ENCODE peak calls at places on chromosome 1, in five cellular contexts. M, Q, G, B and C are unnamed samples.

GRCh38 chr1:25555753-25556092 is 12.3 kb downstream of the LDLRAP1 start:
- DNase-seq in M (no peak), Q (no peak), G (no peak), B (no peak), C (no peak)

GRCh38 chr1:199020904-199021303 is 382.1 kb downstream of the PTPRC start:
- DNase-seq in M (no peak), Q (no peak), G (no peak), B (no peak), C (no peak)

GRCh38 chr1:42081475-42081874 is 71.7 kb upstream of the GUCA2B start:
- DNase-seq in M (no peak), Q (no peak), G (no peak), B (no peak), C (peak; percentile 42)

GRCh38 chr1:91165033-91165654 is 143.3 kb upstream of the ZNF644 start:
- DNase-seq in M (peak; percentile 92), Q (peak; percentile 29), G (peak; percentile 53), B (peak; percentile 85), C (peak; percentile 89)

GRCh38 chr1:231233735-231234417 is 7.1 kb upstream of the GNPAT start:
- DNase-seq in M (no peak), Q (no peak), G (no peak), B (no peak), C (peak; percentile 66)

GRCh38 chr1:109365642-109366204 is 32.0 kb downstream of the SORT1 start:
- DNase-seq in M (no peak), Q (no peak), G (no peak), B (no peak), C (no peak)

GRCh38 chr1:6094801-6095505 is 49.3 kb downstream of the KCNAB2 start:
- DNase-seq in M (no peak), Q (no peak), G (no peak), B (no peak), C (no peak)

GRCh38 chr1:19390901-19391595 is 78.9 kb downstream of the SLC66A1 start:
- DNase-seq in M (peak; percentile 35), Q (no peak), G (peak; percentile 12), B (no peak), C (peak; percentile 11)

GRCh38 chr1:69244211-69244610 is 323.5 kb upstream of the LRRC7 start:
- DNase-seq in M (no peak), Q (no peak), G (no peak), B (no peak), C (no peak)

DNA sequence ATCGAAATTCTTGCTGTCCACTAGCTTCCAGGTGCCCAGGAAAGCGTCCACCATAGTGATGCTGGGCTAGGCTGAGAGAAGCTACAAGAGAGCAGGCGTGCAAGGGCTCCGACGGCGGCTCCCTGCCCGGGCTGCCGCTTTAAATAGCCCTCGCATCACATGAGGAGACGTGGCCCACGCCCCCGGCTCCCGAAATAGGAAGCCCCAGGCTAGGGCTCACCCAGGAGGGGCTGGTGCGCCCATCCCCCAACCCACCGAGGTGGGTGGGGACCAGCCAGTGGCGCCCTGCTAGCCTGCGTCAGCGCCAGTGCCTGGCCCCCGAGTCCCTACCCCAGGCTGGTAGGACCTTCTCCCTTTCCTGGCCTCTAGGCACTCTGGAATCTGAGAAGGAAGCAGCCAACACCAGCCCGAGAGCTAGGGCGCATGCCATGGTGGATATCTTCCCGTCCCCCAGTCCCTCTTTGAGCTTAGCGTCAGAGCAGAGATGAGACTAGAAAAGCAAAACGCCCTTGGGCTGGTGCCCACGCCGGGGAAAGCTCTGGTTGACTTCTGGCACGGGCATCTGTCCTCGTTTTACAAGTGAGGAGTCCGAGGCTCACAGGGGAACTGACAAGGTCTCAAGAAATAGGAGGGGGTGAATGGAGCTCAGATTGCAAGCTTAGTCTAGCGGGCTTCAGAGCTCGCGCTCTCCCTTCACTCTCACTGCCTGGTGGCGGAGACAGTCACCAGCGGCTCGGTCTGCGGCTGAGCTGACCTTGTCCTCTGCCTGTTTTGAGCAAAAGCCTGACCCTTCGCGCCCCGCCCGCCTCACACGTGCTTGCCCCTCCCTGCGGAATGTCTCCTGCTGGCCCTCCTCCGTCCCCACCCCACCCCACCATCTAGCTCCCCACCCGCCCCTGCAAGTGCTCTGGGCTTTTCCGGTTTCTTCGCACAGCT is at the start of gene FABP3:
- DNase-seq in M (peak; percentile 74), Q (no peak), G (no peak), B (peak; percentile 83), C (peak; percentile 62)
- TF ChIP-seq CTCF in M (no peak), Q (no peak), G (no peak), B (peak; percentile 42), C (no peak)

DNA sequence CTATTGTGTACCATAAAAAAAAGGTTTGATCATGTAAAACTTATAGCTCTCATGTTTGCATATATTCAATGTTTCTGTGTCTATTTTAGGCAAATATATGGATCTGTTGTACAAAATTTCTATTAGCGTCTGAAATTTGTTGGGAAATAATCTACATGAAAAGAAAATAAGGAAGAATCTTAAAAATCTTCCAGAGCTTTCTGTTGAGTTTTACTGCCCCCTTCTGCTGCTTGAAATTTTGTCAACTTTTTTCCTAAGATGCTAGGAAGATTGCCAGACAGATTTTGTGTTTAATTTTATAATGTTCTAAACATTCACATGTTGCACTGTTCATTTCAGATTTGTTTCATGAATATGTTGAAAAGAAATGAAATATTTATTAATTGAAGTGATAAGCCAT is 2.5 kb upstream of the PTGS2 start:
- DNase-seq in M (no peak), Q (no peak), G (peak; percentile 25), B (no peak), C (no peak)
- TF ChIP-seq CTCF in M (no peak), Q (peak; percentile 31), G (peak; percentile 75), B (no peak), C (peak; percentile 35)

DNA sequence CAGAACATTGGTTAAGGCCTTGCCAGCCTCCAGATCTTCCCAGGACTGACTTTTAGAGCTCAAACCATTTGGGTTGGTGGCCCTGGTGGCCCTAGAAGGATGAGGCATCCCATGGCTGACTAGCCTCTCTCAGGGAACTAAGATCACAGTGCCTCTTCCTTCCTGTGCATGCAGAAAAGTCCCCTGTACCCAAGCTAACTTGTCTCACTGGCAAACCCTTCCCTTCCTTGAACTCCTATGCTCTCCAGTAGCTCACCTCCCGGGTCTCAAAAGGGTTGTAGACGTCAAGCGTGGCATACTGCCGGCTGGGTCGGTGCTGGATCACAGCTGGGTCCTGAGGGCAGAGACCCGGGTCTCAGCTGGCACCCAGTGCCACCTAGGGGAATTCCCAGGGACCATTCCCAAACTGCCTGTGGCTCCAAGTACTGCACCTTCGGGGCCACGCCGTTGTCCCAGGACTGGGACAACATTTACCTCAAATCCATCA is 716 bp downstream of the SCAMP3 start:
- DNase-seq in M (no peak), Q (no peak), G (no peak), B (no peak), C (peak; percentile 37)
- TF ChIP-seq CTCF in M (peak; percentile 14), Q (no peak), G (no peak), B (peak; percentile 35), C (no peak)

GRCh38 chr1:212595787-212596714 is 12.5 kb upstream of the ATF3 start:
- DNase-seq in M (no peak), Q (no peak), G (peak; percentile 85), B (no peak), C (peak; percentile 73)
- TF ChIP-seq CTCF in M (peak; percentile 74), Q (no peak), G (peak; percentile 69), B (peak; percentile 66), C (peak; percentile 86)

GRCh38 chr1:40218333-40218732 is 29.4 kb upstream of the TMCO2 start:
- DNase-seq in M (no peak), Q (no peak), G (no peak), B (no peak), C (no peak)
- TF ChIP-seq CTCF in M (no peak), Q (no peak), G (no peak), B (no peak), C (no peak)

GRCh38 chr1:211630236-211631081 is 45.0 kb downstream of the NEK2 start:
- DNase-seq in M (no peak), Q (no peak), G (no peak), B (no peak), C (no peak)
- TF ChIP-seq CTCF in M (no peak), Q (no peak), G (no peak), B (no peak), C (no peak)